ENCODE peak calls at places on chromosomes 1 and 21, in eight cellular contexts. U, Z, S, L, M, T, F and O are unnamed samples.
A peak's percentile ranks its signal among the peaks of the same experiment; 100 is the strongest.

GRCh38 chr1:21647431-21648373 is 21.5 kb downstream of the RAP1GAP start:
- DNase-seq in U (peak; percentile 45), Z (no peak), S (no peak), L (peak; percentile 91), M (peak; percentile 75), T (no peak), F (no peak), O (peak; percentile 33)

GRCh38 chr21:45580576-45581321 is 38.5 kb upstream of the SLC19A1 start:
- DNase-seq in U (no peak), Z (no peak), S (no peak), L (peak; percentile 13), M (no peak), T (peak; percentile 37), F (no peak), O (no peak)

GRCh38 chr21:28770867-28771661 is 221.6 kb downstream of the LTN1 start:
- DNase-seq in U (no peak), Z (no peak), S (no peak), L (no peak), M (no peak), T (no peak), F (no peak), O (no peak)

GRCh38 chr1:157198619-157199420 is 60.6 kb upstream of the ETV3 start:
- DNase-seq in U (no peak), Z (no peak), S (peak; percentile 4), L (no peak), M (no peak), T (peak; percentile 80), F (no peak), O (no peak)

GRCh38 chr1:205648212-205648910 is 16.6 kb upstream of the ELK4 start:
- DNase-seq in U (no peak), Z (no peak), S (no peak), L (no peak), M (no peak), T (no peak), F (peak; percentile 94), O (no peak)

GRCh38 chr21:28099296-28099695 is 893.4 kb downstream of the LTN1 start:
- DNase-seq in U (peak; percentile 56), Z (no peak), S (no peak), L (no peak), M (no peak), T (no peak), F (peak; percentile 71), O (no peak)

GRCh38 chr1:11414921-11415538 is 63.9 kb upstream of the DISP3 start:
- DNase-seq in U (no peak), Z (no peak), S (no peak), L (no peak), M (no peak), T (no peak), F (peak; percentile 78), O (no peak)

GRCh38 chr1:8348777-8349472 is 31.0 kb downstream of the SLC45A1 start:
- DNase-seq in U (peak; percentile 58), Z (peak; percentile 70), S (no peak), L (peak; percentile 86), M (peak; percentile 91), T (peak; percentile 82), F (peak; percentile 51), O (peak; percentile 56)

GRCh38 chr1:182616130-182617074 is 12.2 kb upstream of the RGS16 start:
- DNase-seq in U (peak; percentile 68), Z (peak; percentile 84), S (peak; percentile 93), L (peak; percentile 83), M (peak; percentile 75), T (peak; percentile 88), F (peak; percentile 90), O (peak; percentile 60)

GRCh38 chr1:5640845-5641244 is 351.4 kb downstream of the NPHP4 start:
- DNase-seq in U (no peak), Z (no peak), S (no peak), L (no peak), M (no peak), T (no peak), F (peak; percentile 31), O (no peak)

GRCh38 chr21:22235866-22236590 is 1237.8 kb downstream of the NCAM2 start:
- DNase-seq in U (no peak), Z (no peak), S (no peak), L (no peak), M (no peak), T (no peak), F (no peak), O (no peak)

GRCh38 chr21:34996304-34997081 is 52.6 kb downstream of the RUNX1 start:
- DNase-seq in U (peak; percentile 36), Z (no peak), S (no peak), L (no peak), M (no peak), T (peak; percentile 76), F (no peak), O (no peak)

GRCh38 chr1:41383094-41383852 is 22.0 kb downstream of the FOXO6 start:
- DNase-seq in U (no peak), Z (peak; percentile 34), S (no peak), L (no peak), M (no peak), T (no peak), F (no peak), O (no peak)

GRCh38 chr1:99756598-99756997 is 9.8 kb downstream of the FRRS1 start:
- DNase-seq in U (no peak), Z (no peak), S (no peak), L (no peak), M (no peak), T (no peak), F (no peak), O (no peak)

GRCh38 chr1:170355267-170355801 is 176.6 kb upstream of the GORAB start:
- DNase-seq in U (no peak), Z (no peak), S (no peak), L (no peak), M (no peak), T (no peak), F (no peak), O (no peak)

GRCh38 chr21:29641001-29641634 is 298.7 kb downstream of the GRIK1 start:
- DNase-seq in U (no peak), Z (no peak), S (no peak), L (no peak), M (no peak), T (no peak), F (no peak), O (no peak)

GRCh38 chr1:46506470-46507219 is 17.0 kb downstream of the DMBX1 start:
- DNase-seq in U (no peak), Z (no peak), S (no peak), L (no peak), M (no peak), T (no peak), F (no peak), O (no peak)

GRCh38 chr1:230398856-230399255 is 27.3 kb downstream of the PGBD5 start:
- DNase-seq in U (no peak), Z (no peak), S (no peak), L (no peak), M (no peak), T (no peak), F (no peak), O (no peak)

GRCh38 chr1:221087919-221088318 is 208.7 kb downstream of the HLX start:
- DNase-seq in U (no peak), Z (no peak), S (no peak), L (no peak), M (no peak), T (no peak), F (no peak), O (no peak)

GRCh38 chr1:41482001-41482765 is 2.3 kb downstream of the EDN2 start:
- DNase-seq in U (peak; percentile 83), Z (no peak), S (no peak), L (no peak), M (no peak), T (peak; percentile 78), F (peak; percentile 79), O (no peak)

GRCh38 chr1:54937469-54937868 is 43.0 kb upstream of the TMEM61 start:
- DNase-seq in U (no peak), Z (no peak), S (no peak), L (no peak), M (no peak), T (no peak), F (no peak), O (no peak)

GRCh38 chr1:182259963-182260362 is 131.6 kb downstream of the GLUL start:
- DNase-seq in U (no peak), Z (no peak), S (no peak), L (no peak), M (no peak), T (no peak), F (no peak), O (no peak)

GRCh38 chr1:165449121-165449520 is 4.2 kb upstream of the RXRG start:
- DNase-seq in U (no peak), Z (no peak), S (no peak), L (no peak), M (no peak), T (no peak), F (peak; percentile 87), O (no peak)

GRCh38 chr1:229340496-229340895 is 2.4 kb downstream of the CCSAP start:
- DNase-seq in U (no peak), Z (no peak), S (no peak), L (no peak), M (no peak), T (no peak), F (peak; percentile 19), O (no peak)

GRCh38 chr1:173411835-173412742 is 65.0 kb upstream of the PRDX6 start:
- DNase-seq in U (no peak), Z (no peak), S (no peak), L (no peak), M (no peak), T (no peak), F (no peak), O (no peak)

GRCh38 chr1:55931272-55931940 is 648.0 kb downstream of the PLPP3 start:
- DNase-seq in U (no peak), Z (no peak), S (no peak), L (no peak), M (no peak), T (no peak), F (no peak), O (no peak)

GRCh38 chr1:109299087-109299983 is 7.5 kb downstream of the MYBPHL start:
- DNase-seq in U (no peak), Z (no peak), S (no peak), L (no peak), M (no peak), T (no peak), F (no peak), O (no peak)

GRCh38 chr21:26061437-26061836 is 109.1 kb downstream of the APP start:
- DNase-seq in U (no peak), Z (no peak), S (no peak), L (no peak), M (no peak), T (no peak), F (peak; percentile 88), O (no peak)

GRCh38 chr1:218466341-218467010 is 121.3 kb downstream of the TGFB2 start:
- DNase-seq in U (no peak), Z (no peak), S (no peak), L (no peak), M (no peak), T (no peak), F (no peak), O (no peak)

GRCh38 chr1:43705982-43706597 is 1.2 kb upstream of the ST3GAL3 start:
- DNase-seq in U (no peak), Z (no peak), S (no peak), L (no peak), M (no peak), T (no peak), F (peak; percentile 8), O (no peak)

GRCh38 chr1:74467786-74468377 is 44.5 kb downstream of the LRRC53 start:
- DNase-seq in U (no peak), Z (no peak), S (peak; percentile 91), L (no peak), M (no peak), T (no peak), F (peak; percentile 40), O (no peak)

GRCh38 chr1:226135059-226135651 is 51.4 kb downstream of the ACBD3 start:
- DNase-seq in U (peak; percentile 62), Z (no peak), S (peak; percentile 66), L (no peak), M (no peak), T (peak; percentile 82), F (no peak), O (no peak)

GRCh38 chr1:162271972-162272371 is 104.7 kb downstream of the SPATA46 start:
- DNase-seq in U (no peak), Z (no peak), S (no peak), L (no peak), M (no peak), T (no peak), F (no peak), O (no peak)

GRCh38 chr1:104933846-104934245 is 1184.1 kb downstream of the AMY1C start:
- DNase-seq in U (no peak), Z (no peak), S (no peak), L (no peak), M (no peak), T (peak; percentile 38), F (no peak), O (no peak)